ENCODE peak calls at places on chromosomes 2 and 18, in nine cellular contexts. Q, R, S, Y, N, J, X, D and P are unnamed samples.

GRCh38 chr2:202786792-202787191 is 84.8 kb downstream of the ICA1L start:
- DNase-seq in Q (no peak), R (no peak), S (no peak), Y (no peak), N (no peak), J (no peak), X (no peak), D (no peak), P (no peak)

GRCh38 chr18:38250981-38251380 is 685.4 kb upstream of the CELF4 start:
- DNase-seq in Q (no peak), R (no peak), S (no peak), Y (no peak), N (no peak), J (no peak), X (no peak), D (no peak), P (no peak)

GRCh38 chr2:213004197-213004821 is 147.1 kb downstream of the IKZF2 start:
- DNase-seq in Q (no peak), R (no peak), S (no peak), Y (no peak), N (no peak), J (no peak), X (no peak), D (no peak), P (no peak)

GRCh38 chr18:9474103-9474982 is 970 bp upstream of the RALBP1 start:
- DNase-seq in Q (no peak), R (no peak), S (no peak), Y (peak), N (peak), J (no peak), X (peak), D (no peak), P (peak)

GRCh38 chr2:241613018-241613780 is 23.8 kb downstream of the THAP4 start:
- DNase-seq in Q (no peak), R (no peak), S (no peak), Y (no peak), N (no peak), J (no peak), X (no peak), D (no peak), P (no peak)

GRCh38 chr2:150097891-150098595 is 389.4 kb downstream of the RND3 start:
- DNase-seq in Q (no peak), R (no peak), S (no peak), Y (no peak), N (no peak), J (no peak), X (no peak), D (peak), P (no peak)

GRCh38 chr2:211930331-211930730 is 608.3 kb downstream of the ERBB4 start:
- DNase-seq in Q (peak), R (no peak), S (no peak), Y (no peak), N (peak), J (no peak), X (no peak), D (no peak), P (no peak)

GRCh38 chr2:192899466-192899865 is 704.7 kb upstream of the TMEFF2 start:
- DNase-seq in Q (no peak), R (no peak), S (no peak), Y (no peak), N (no peak), J (no peak), X (no peak), D (no peak), P (no peak)

GRCh38 chr2:50492452-50492851 is 539.5 kb downstream of the NRXN1 start:
- DNase-seq in Q (peak), R (no peak), S (peak), Y (peak), N (peak), J (peak), X (peak), D (peak), P (no peak)

GRCh38 chr18:7696846-7697245 is 129.7 kb downstream of the PTPRM start:
- DNase-seq in Q (no peak), R (no peak), S (no peak), Y (no peak), N (no peak), J (no peak), X (no peak), D (no peak), P (no peak)

GRCh38 chr18:22283397-22283796 is 114.0 kb downstream of the GATA6 start:
- DNase-seq in Q (no peak), R (no peak), S (no peak), Y (no peak), N (no peak), J (no peak), X (no peak), D (peak), P (no peak)

GRCh38 chr2:231932711-231932970 is 6.4 kb upstream of the NPPC start:
- DNase-seq in Q (no peak), R (peak), S (no peak), Y (no peak), N (no peak), J (peak), X (no peak), D (no peak), P (no peak)

GRCh38 chr2:114688241-114688640 is 245.8 kb downstream of the DPP10 start:
- DNase-seq in Q (no peak), R (no peak), S (no peak), Y (no peak), N (no peak), J (no peak), X (no peak), D (no peak), P (no peak)

GRCh38 chr2:147108553-147108952 is 736.3 kb upstream of the ACVR2A start:
- DNase-seq in Q (no peak), R (no peak), S (no peak), Y (no peak), N (no peak), J (no peak), X (no peak), D (no peak), P (no peak)

GRCh38 chr2:207621640-207622039 is 3.6 kb downstream of the METTL21A start:
- DNase-seq in Q (no peak), R (no peak), S (no peak), Y (no peak), N (no peak), J (no peak), X (no peak), D (no peak), P (no peak)

GRCh38 chr2:209425082-209426071 is 1.5 kb downstream of the MAP2 start:
- DNase-seq in Q (no peak), R (no peak), S (peak), Y (no peak), N (peak), J (no peak), X (no peak), D (peak), P (no peak)

GRCh38 chr18:80023173-80023572 is 11.1 kb upstream of the RBFA start:
- DNase-seq in Q (peak), R (no peak), S (no peak), Y (no peak), N (peak), J (no peak), X (no peak), D (no peak), P (no peak)

GRCh38 chr18:22557160-22557941 is 139.6 kb upstream of the CTAGE1 start:
- DNase-seq in Q (peak), R (no peak), S (no peak), Y (peak), N (peak), J (no peak), X (no peak), D (peak), P (no peak)

GRCh38 chr2:133241231-133241575 is 327.1 kb downstream of the NCKAP5 start:
- DNase-seq in Q (no peak), R (no peak), S (no peak), Y (no peak), N (no peak), J (no peak), X (no peak), D (no peak), P (no peak)

GRCh38 chr18:67211646-67212045 is 304.9 kb downstream of the DSEL start:
- DNase-seq in Q (no peak), R (no peak), S (no peak), Y (no peak), N (no peak), J (no peak), X (no peak), D (no peak), P (no peak)

GRCh38 chr18:58578835-58579560 is 49.9 kb downstream of the ALPK2 start:
- DNase-seq in Q (no peak), R (no peak), S (no peak), Y (no peak), N (no peak), J (no peak), X (no peak), D (no peak), P (no peak)

GRCh38 chr18:36128907-36129299 is 237 bp downstream of the SLC39A6 start:
- DNase-seq in Q (no peak), R (no peak), S (no peak), Y (no peak), N (peak), J (no peak), X (no peak), D (no peak), P (no peak)
- TF ChIP-seq POLR2AphosphoS5 in Q (peak), R (no peak), S (no peak), Y (no peak), N (peak), J (no peak), X (no peak), D (no peak), P (no peak)

GRCh38 chr2:31266804-31267203 is 32.9 kb downstream of the EHD3 start:
- DNase-seq in Q (no peak), R (no peak), S (no peak), Y (no peak), N (no peak), J (no peak), X (no peak), D (no peak), P (no peak)
- H3K27ac ChIP-seq in Q (no peak), R (peak), S (no peak), Y (no peak), N (no peak), J (no peak), X (no peak), D (no peak), P (no peak)

GRCh38 chr2:88350641-88351601 is 101.6 kb downstream of the FOXI3 start:
- DNase-seq in Q (peak), R (peak), S (peak), Y (peak), N (peak), J (peak), X (peak), D (peak), P (peak)
- TF ChIP-seq CTCF in Q (peak), R (peak), S (peak), Y (peak), N (peak), J (peak), X (peak), D (peak), P (no peak)

GRCh38 chr2:142944721-142945120 is 67.3 kb downstream of the KYNU start:
- DNase-seq in Q (no peak), R (no peak), S (no peak), Y (no peak), N (no peak), J (no peak), X (no peak), D (no peak), P (no peak)
- TF ChIP-seq POLR2AphosphoS5 in Q (no peak), R (no peak), S (no peak), Y (no peak), N (no peak), J (no peak), X (no peak), D (no peak), P (no peak)